ENCODE peak calls at places on chromosomes 16 and 17, in six cellular contexts. H is IMR-90, D is breast epithelium, U is transverse colon, Q is H1, X is NB4. V is an unnamed sample.

GRCh38 chr17:4893272-4893671 is 6.1 kb upstream of the C17orf107 start:
- DNase-seq in X (no peak), H (no peak), D (no peak), Q (no peak), U (no peak), V (no peak)

GRCh38 chr17:45704251-45704650 is 79.9 kb upstream of the CRHR1 start:
- DNase-seq in Q (no peak), U (no peak), X (no peak), H (no peak), D (no peak), V (no peak)

GRCh38 chr17:38605852-38606645 is at the start of gene SRCIN1:
- DNase-seq in D (no peak), H (peak; percentile 2), X (peak; percentile 75), Q (no peak), U (peak; percentile 74), V (peak; percentile 56)

GRCh38 chr17:4536259-4536741 is 18.9 kb downstream of the MYBBP1A start:
- DNase-seq in H (no peak), D (no peak), Q (no peak), X (peak; percentile 49), U (no peak), V (no peak)

GRCh38 chr17:63523256-63523869 is at the start of gene KCNH6:
- DNase-seq in D (no peak), U (no peak), Q (no peak), H (no peak), X (no peak), V (no peak)

GRCh38 chr16:30429418-30429677 is 482 bp downstream of the DCTPP1 start:
- DNase-seq in H (no peak), D (no peak), U (no peak), Q (no peak), X (no peak), V (no peak)

GRCh38 chr16:8935989-8936388 is 27.7 kb downstream of the USP7 start:
- DNase-seq in Q (no peak), U (peak; percentile 25), D (no peak), X (peak; percentile 14), H (no peak), V (no peak)

GRCh38 chr17:57357392-57357784 is 101.1 kb downstream of the MSI2 start:
- DNase-seq in Q (no peak), D (peak; percentile 86), X (no peak), U (peak; percentile 53), H (no peak), V (no peak)

GRCh38 chr17:42519546-42520444 is 16.2 kb upstream of the NAGLU start:
- DNase-seq in D (peak; percentile 83), X (no peak), U (peak; percentile 85), Q (peak; percentile 51), H (peak; percentile 99), V (peak; percentile 97)

GRCh38 chr17:83109793-83110645 is 30.6 kb downstream of the METRNL start:
- DNase-seq in X (no peak), D (peak; percentile 94), Q (no peak), H (peak; percentile 97), U (peak; percentile 87), V (peak; percentile 74)

GRCh38 chr16:28090646-28091377 is 27.3 kb upstream of the GSG1L start:
- DNase-seq in Q (peak; percentile 66), X (no peak), D (no peak), H (peak; percentile 72), U (no peak), V (no peak)

GRCh38 chr16:21263640-21264211 is 14.4 kb downstream of the CRYM start:
- DNase-seq in X (no peak), U (peak; percentile 43), Q (no peak), D (no peak), H (peak; percentile 18), V (no peak)

GRCh38 chr16:28503470-28504259 is 3.0 kb downstream of the IL27 start:
- DNase-seq in U (no peak), D (no peak), H (no peak), Q (no peak), X (no peak), V (no peak)

GRCh38 chr17:64420143-64420670 is 28.7 kb upstream of the MILR1 start:
- DNase-seq in U (no peak), H (peak; percentile 84), Q (no peak), D (no peak), X (peak; percentile 79), V (no peak)

GRCh38 chr17:58666858-58667267 is 25.0 kb downstream of the TEX14 start:
- DNase-seq in H (peak; percentile 79), Q (no peak), U (peak; percentile 85), X (peak; percentile 81), D (peak; percentile 79), V (peak; percentile 44)

GRCh38 chr17:16938496-16939270 is 33.2 kb downstream of the TNFRSF13B start:
- DNase-seq in U (peak; percentile 4), Q (no peak), X (no peak), H (no peak), D (peak; percentile 19), V (no peak)

GRCh38 chr17:2709173-2709661 is 2.3 kb downstream of the CLUH start:
- DNase-seq in Q (no peak), D (peak; percentile 83), X (peak; percentile 65), U (peak; percentile 85), H (no peak), V (no peak)
- TF ChIP-seq POLR2A in Q (no peak), D (no peak), X (no peak), U (peak; percentile 68), H (no peak), V (no peak)

GRCh38 chr17:10633738-10634379 is 23.2 kb downstream of the MYH3 start:
- DNase-seq in H (no peak), Q (no peak), X (no peak), U (no peak), D (no peak), V (no peak)

GRCh38 chr17:10631701-10632100 is 25.4 kb downstream of the MYH3 start:
- DNase-seq in Q (no peak), X (no peak), U (no peak), D (no peak), H (no peak), V (no peak)

GRCh38 chr17:10628756-10629155 is 28.4 kb downstream of the MYH3 start:
- DNase-seq in Q (no peak), U (no peak), D (no peak), H (no peak), X (peak; percentile 35), V (no peak)

GRCh38 chr17:10629706-10630105 is 27.4 kb downstream of the MYH3 start:
- DNase-seq in X (no peak), D (no peak), H (no peak), Q (no peak), U (no peak), V (no peak)

DNA sequence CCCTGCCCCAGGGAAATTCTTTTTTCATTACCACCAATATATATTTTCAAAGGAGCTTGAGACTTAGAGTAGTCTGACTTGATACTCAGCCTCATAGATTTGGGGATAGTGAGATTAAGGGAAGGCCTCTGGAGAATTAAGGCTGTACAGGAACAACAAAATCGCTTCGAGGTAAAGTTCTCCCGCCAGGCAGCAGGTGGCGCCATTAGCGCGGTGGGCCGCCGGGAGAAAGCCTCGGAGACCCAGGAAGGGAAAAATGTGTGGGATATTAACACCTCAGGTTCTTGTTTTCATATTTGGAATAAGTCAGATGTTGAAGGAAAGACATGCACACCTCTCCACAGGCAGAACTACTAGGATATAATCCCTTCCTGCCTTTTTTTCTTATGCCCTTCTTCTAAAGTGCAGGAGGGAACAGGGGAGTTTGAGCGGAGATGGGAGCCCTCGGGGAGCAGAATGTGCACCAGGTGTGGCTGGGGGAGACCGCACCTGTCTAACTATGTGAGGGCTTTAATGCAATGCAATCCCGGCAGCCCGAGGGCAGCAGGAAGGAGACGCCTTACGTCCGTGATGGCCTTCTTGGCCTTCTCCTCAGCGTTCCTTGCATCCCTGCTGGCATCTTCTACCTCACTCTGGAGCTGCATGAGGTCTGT is 25.9 kb downstream of the MYH3 start:
- DNase-seq in X (peak; percentile 36), D (no peak), H (peak; percentile 10), Q (no peak), U (peak; percentile 19), V (no peak)
- TF ChIP-seq CTCF in X (peak; percentile 92), D (no peak), H (peak; percentile 77), Q (peak; percentile 78), U (peak; percentile 85), V (peak; percentile 37)

DNA sequence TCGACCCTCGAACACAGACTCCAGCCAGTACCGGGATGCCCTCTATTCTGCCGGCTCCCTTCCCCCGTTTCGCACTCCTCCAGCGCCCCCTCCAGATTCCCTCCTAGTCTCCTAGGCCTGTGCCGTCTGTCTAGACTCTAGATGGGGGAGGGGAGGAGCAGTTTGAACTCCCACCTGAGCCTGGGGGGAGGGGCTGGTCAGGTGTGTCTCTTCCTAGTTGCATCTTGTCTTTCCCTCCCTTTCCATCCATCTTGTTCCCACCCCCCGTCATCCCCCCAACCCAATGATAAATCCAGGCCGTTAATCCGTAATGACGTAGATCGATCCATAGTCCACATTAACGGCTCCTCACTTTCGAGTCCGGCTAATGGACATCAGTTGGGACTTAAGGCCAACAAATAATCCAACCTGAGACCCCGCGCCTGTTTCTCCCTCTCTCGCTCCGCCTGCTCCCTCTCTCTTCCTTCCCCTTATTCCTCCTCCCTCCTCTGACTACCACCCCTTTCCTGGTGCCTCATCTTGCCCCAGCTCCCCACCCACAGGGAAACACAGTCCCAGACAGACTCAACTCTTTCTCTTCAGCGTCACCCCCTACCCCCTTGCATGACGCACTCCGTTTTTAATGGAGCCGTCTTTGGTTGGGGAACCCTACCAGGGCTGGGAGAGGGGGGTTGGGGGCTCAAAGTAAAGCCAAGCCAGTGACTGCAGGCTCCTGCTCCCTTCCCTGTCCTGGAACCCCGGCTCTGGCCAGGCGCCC is 3.3 kb upstream of the HOXB5 start:
- DNase-seq in Q (no peak), U (no peak), D (no peak), X (no peak), H (peak; percentile 89), V (no peak)
- H3K4me3 ChIP-seq in Q (no peak overlapping the region), U (peak overlapping the region; percentile 45), D (peak overlapping the region; percentile 70), X (no peak overlapping the region), H (peak overlapping the region; percentile 78), V (no peak overlapping the region)

GRCh38 chr16:24116371-24116770 is 139.8 kb upstream of the CACNG3 start:
- DNase-seq in Q (no peak), H (no peak), D (no peak), U (no peak), X (no peak), V (no peak)

GRCh38 chr16:24111903-24112302 is 144.2 kb upstream of the CACNG3 start:
- DNase-seq in H (no peak), X (no peak), D (no peak), Q (no peak), U (no peak), V (no peak)

GRCh38 chr16:24114876-24115275 is 141.3 kb upstream of the CACNG3 start:
- DNase-seq in Q (no peak), D (no peak), U (no peak), H (no peak), X (no peak), V (no peak)

GRCh38 chr16:24116989-24117388 is 139.1 kb upstream of the CACNG3 start:
- DNase-seq in D (no peak), H (no peak), X (no peak), Q (no peak), U (no peak), V (no peak)

DNA sequence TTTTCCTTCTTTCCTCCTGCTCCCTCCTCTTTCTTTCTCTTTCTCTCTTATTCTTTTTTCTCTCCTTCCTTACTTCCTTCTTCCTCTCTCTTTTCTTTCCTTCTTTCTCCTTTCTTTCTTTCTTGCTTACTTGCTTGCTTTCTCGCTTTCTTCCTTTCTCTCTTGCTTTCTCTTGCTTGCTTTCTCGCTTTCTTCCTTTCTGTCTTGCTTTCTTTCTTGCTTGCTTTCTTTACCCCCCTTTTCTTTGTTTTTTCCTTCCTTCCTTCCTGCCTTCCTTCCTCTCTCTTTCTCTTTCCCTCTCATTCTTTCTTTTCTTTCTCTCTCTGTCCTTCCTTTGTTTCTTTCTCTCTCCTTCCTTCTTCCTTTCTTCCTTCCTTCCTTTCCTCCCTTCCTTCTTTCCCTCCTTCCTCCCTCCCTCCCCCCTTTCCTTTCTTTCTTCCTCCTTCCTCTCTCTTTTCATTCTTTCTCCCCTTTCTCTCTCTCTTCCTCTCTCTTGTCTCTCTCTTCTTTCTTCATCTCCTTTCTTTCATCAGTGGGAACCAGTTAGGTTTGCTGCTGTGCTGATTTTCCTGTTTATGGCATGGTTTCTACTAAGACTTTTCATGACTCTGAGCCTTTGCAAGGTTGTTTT is 142.9 kb upstream of the CACNG3 start:
- DNase-seq in X (no peak), H (no peak), U (no peak), Q (no peak), D (no peak), V (no peak)
- TF ChIP-seq POLR2A in X (no peak), H (no peak), U (no peak), Q (no peak), D (no peak), V (no peak)

V was measured in uterus.